ENCODE peak calls at places on chromosomes 13 and 19, in six cellular contexts. X is upper lobe of left lung, D is gastrocnemius medialis, M is body of pancreas, B is ovary, Z is heart left ventricle. Q is an unnamed sample.
A peak's percentile ranks its signal among the peaks of the same experiment; 100 is the strongest.

GRCh38 chr19:2014731-2015610 is 543 bp downstream of the BTBD2 start:
- DNase-seq in X (peak; percentile 88), D (no peak), M (no peak), B (peak; percentile 64), Z (peak; percentile 43), Q (no peak)

GRCh38 chr13:112134150-112135075 is 67.5 kb downstream of the SOX1 start:
- DNase-seq in X (no peak), D (no peak), M (no peak), B (no peak), Z (no peak), Q (no peak)

GRCh38 chr19:51317381-51317780 is 5.9 kb downstream of the IGLON5 start:
- DNase-seq in X (no peak), D (no peak), M (no peak), B (no peak), Z (no peak), Q (no peak)

GRCh38 chr13:113456116-113456702 is 2.9 kb upstream of the ADPRHL1 start:
- DNase-seq in X (no peak), D (no peak), M (no peak), B (no peak), Z (no peak), Q (no peak)

GRCh38 chr19:18007939-18008673 is at the start of gene ARRDC2:
- DNase-seq in X (peak; percentile 96), D (peak; percentile 95), M (peak; percentile 93), B (peak; percentile 92), Z (peak; percentile 93), Q (peak; percentile 92)

GRCh38 chr19:51142119-51142518 is at the start of gene SIGLEC7:
- DNase-seq in X (no peak), D (peak; percentile 19), M (no peak), B (no peak), Z (peak; percentile 64), Q (peak; percentile 20)

GRCh38 chr13:44136693-44137268 is 236.8 kb upstream of the SERP2 start:
- DNase-seq in X (no peak), D (no peak), M (no peak), B (no peak), Z (no peak), Q (no peak)

GRCh38 chr13:48567521-48568331 is 34.8 kb upstream of the RCBTB2 start:
- DNase-seq in X (no peak), D (peak; percentile 32), M (no peak), B (no peak), Z (no peak), Q (no peak)

GRCh38 chr19:17483605-17484002 is 13.3 kb downstream of the SLC27A1 start:
- DNase-seq in X (no peak), D (no peak), M (no peak), B (no peak), Z (no peak), Q (no peak)

GRCh38 chr13:21812192-21812626 is 141.3 kb downstream of the FGF9 start:
- DNase-seq in X (no peak), D (no peak), M (peak; percentile 17), B (no peak), Z (no peak), Q (no peak)

GRCh38 chr13:73259061-73259908 is 200.5 kb downstream of the KLF5 start:
- DNase-seq in X (no peak), D (no peak), M (no peak), B (no peak), Z (no peak), Q (no peak)

GRCh38 chr19:5961969-5962945 is 15.7 kb downstream of the RANBP3 start:
- DNase-seq in X (peak; percentile 78), D (no peak), M (peak; percentile 91), B (no peak), Z (no peak), Q (no peak)

GRCh38 chr13:49554387-49554786 is 31.0 kb downstream of the RCBTB1 start:
- DNase-seq in X (peak; percentile 33), D (no peak), M (no peak), B (no peak), Z (no peak), Q (no peak)

GRCh38 chr13:97395437-97396136 is 38.4 kb upstream of the RAP2A start:
- DNase-seq in X (no peak), D (no peak), M (no peak), B (no peak), Z (no peak), Q (no peak)

GRCh38 chr19:13784731-13785452 is 10.4 kb upstream of the ZSWIM4 start:
- DNase-seq in X (peak; percentile 87), D (peak; percentile 36), M (peak; percentile 86), B (peak; percentile 84), Z (peak; percentile 77), Q (peak; percentile 50)

GRCh38 chr13:26557393-26558073 is at the start of gene WASF3:
- DNase-seq in X (peak; percentile 96), D (peak; percentile 90), M (peak; percentile 95), B (peak; percentile 97), Z (peak; percentile 96), Q (peak; percentile 79)

GRCh38 chr13:46119883-46120614 is 15.2 kb upstream of the CPB2 start:
- DNase-seq in X (no peak), D (no peak), M (peak; percentile 65), B (peak; percentile 48), Z (no peak), Q (no peak)

GRCh38 chr19:10086032-10086903 is at the start of gene SHFL:
- DNase-seq in X (peak; percentile 97), D (no peak), M (peak; percentile 75), B (peak; percentile 87), Z (peak; percentile 70), Q (peak; percentile 50)

GRCh38 chr13:36371185-36371584 is 25.0 kb upstream of the SPART start:
- DNase-seq in X (no peak), D (no peak), M (no peak), B (no peak), Z (no peak), Q (no peak)

GRCh38 chr13:34738251-34739170 is 203.6 kb upstream of the NBEA start:
- DNase-seq in X (no peak), D (no peak), M (no peak), B (no peak), Z (no peak), Q (no peak)

GRCh38 chr19:2495651-2496316 is 19.9 kb downstream of the GADD45B start:
- DNase-seq in X (no peak), D (peak; percentile 42), M (no peak), B (no peak), Z (peak; percentile 76), Q (no peak)

GRCh38 chr19:39408392-39409206 is 2.0 kb downstream of the ZFP36 start:
- DNase-seq in X (peak; percentile 87), D (peak; percentile 67), M (peak; percentile 61), B (peak; percentile 64), Z (no peak), Q (peak; percentile 71)

GRCh38 chr19:39679056-39679790 is 23.5 kb downstream of the LGALS16 start:
- DNase-seq in X (no peak), D (peak; percentile 55), M (no peak), B (no peak), Z (no peak), Q (no peak)

GRCh38 chr19:33804021-33804799 is 7.5 kb downstream of the KCTD15 start:
- DNase-seq in X (no peak), D (no peak), M (peak; percentile 97), B (peak; percentile 84), Z (peak; percentile 83), Q (peak; percentile 31)

DNA sequence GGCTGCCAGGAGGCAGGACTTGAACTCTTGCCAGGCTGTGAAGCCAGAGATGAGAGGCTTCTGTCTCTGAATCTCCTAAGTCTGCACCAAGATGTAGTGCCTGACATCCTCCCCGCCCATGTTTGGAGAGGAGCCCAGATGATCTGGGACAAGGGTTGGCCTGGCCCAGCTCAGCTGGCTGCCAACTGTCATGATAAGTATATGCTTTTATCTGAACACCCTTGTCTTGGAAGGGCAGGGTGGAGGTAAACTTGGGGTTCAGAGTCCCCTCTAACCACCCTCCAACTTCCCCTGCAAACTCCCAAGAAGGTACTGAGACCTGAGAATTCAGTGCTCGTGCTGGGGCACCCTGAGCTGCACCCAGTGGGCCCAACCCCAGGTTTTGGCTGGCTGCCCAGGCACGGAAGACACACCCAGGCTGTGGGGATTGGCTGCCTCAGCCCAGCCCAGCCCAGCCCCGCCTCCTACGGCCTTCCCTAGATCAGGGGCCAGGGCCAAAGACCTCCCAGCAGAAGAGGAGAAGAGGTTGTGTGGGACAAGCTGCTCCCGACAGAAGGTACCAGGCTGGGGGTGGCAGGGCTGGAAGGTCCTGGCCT is at the start of gene CYP4F12:
- DNase-seq in X (peak; percentile 86), D (peak; percentile 7), M (peak; percentile 66), B (peak; percentile 86), Z (peak; percentile 87), Q (peak; percentile 86)
- H3K4me3 ChIP-seq in X (peak within 1 kb of the TSS; percentile 14), D (no peak within 1 kb of the TSS), M (no peak within 1 kb of the TSS), B (no peak within 1 kb of the TSS), Z (peak within 1 kb of the TSS; percentile 39), Q (no peak within 1 kb of the TSS)

GRCh38 chr19:48363810-48364563 is at the start of the genes SYNGR4 and TMEM143:
- DNase-seq in X (peak; percentile 99), D (peak; percentile 98), M (peak; percentile 100), B (peak; percentile 99), Z (peak; percentile 99), Q (peak; percentile 95)

GRCh38 chr19:48363500-48363809 is 285 bp downstream of the TMEM143 start:
- DNase-seq in X (no peak), D (no peak), M (no peak), B (no peak), Z (no peak), Q (no peak)

GRCh38 chr19:48361912-48362311 is 1.8 kb downstream of the TMEM143 start:
- DNase-seq in X (no peak), D (no peak), M (no peak), B (no peak), Z (no peak), Q (no peak)

GRCh38 chr19:48364564-48365363 is 597 bp downstream of the SYNGR4 start:
- DNase-seq in X (no peak), D (no peak), M (no peak), B (peak; percentile 64), Z (no peak), Q (no peak)

GRCh38 chr19:48362716-48363499 is 832 bp downstream of the TMEM143 start:
- DNase-seq in X (peak; percentile 96), D (peak; percentile 94), M (peak; percentile 98), B (peak; percentile 96), Z (peak; percentile 97), Q (peak; percentile 85)
- TF ChIP-seq POLR2A in X (peak; percentile 49), D (peak; percentile 54), M (peak; percentile 63), B (no peak), Z (peak; percentile 41), Q (peak; percentile 32)

DNA sequence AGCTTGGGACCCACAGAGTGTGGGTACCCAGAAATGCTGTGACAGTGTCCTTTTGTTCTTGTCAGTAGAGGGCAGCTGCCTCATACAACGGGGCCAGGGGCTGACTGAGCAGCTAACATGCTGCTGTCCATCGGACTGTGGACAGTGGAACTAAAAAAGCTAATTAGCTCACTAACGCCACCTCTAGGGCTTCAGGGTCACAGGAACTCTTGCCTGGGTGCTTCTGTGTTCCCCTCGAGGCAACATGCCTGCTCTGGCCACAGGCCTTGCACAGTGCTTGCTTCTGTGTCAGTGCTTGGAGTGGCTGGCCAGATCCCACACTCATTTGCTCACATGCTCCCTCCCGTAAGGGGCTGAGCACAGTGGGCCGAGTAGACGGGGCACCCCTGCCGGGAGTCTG is 377.0 kb downstream of the OLFM4 start:
- DNase-seq in X (peak; percentile 23), D (no peak), M (no peak), B (no peak), Z (no peak), Q (no peak)
- H3K9me3 ChIP-seq in X (no peaks in the 10 kb centered on the region), D (no peaks in the 10 kb centered on the region), M (no peaks in the 10 kb centered on the region), B (no peaks in the 10 kb centered on the region), Z (no peaks in the 10 kb centered on the region), Q (no peaks in the 10 kb centered on the region)

DNA sequence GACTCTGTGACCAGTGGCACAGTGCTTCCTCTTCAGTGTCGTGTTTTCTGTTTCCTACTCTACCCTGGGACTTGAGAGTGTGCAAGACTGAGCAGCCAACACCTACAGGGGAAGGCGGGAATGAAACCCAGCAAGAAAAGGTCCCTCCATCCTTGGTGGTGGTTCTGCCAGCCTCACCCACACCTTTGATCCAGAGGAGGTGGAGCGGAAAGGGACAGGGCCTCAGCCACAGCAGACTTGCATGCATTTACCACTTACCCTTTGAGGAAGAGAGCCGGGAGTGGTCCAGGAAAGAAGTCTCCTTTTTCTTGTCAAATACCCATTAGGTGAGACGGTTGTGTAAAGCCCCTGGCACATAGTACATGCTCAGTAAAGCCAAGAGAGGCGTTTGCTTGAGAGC is 164.8 kb upstream of the ZNF536 start:
- DNase-seq in X (no peak), D (no peak), M (no peak), B (no peak), Z (no peak), Q (no peak)
- H3K4me3 ChIP-seq in X (no peak overlapping the region), D (no peak overlapping the region), M (no peak overlapping the region), B (no peak overlapping the region), Z (no peak overlapping the region), Q (no peak overlapping the region)

Q was measured in tibial nerve.